ENCODE peak calls at places on chromosomes 5 and 9, in seven cellular contexts. V, R, Z, J, X, N and K are unnamed samples.
A peak's percentile ranks its signal among the peaks of the same experiment; 100 is the strongest.

GRCh38 chr9:124559871-124560270 is 52.7 kb upstream of the NR5A1 start:
- DNase-seq in Z (no peak), R (no peak), J (no peak), X (no peak), N (no peak), V (no peak), K (no peak)

GRCh38 chr5:93594591-93595419 is 11.8 kb downstream of the NR2F1 start:
- DNase-seq in J (no peak), X (peak; percentile 53), V (no peak), Z (no peak), N (no peak), R (peak; percentile 78), K (no peak)

GRCh38 chr5:142925795-142926194 is 155.6 kb downstream of the ARHGAP26 start:
- DNase-seq in X (no peak), R (no peak), J (no peak), Z (no peak), V (no peak), N (no peak), K (no peak)

GRCh38 chr5:151912360-151912759 is 12.3 kb downstream of the GLRA1 start:
- DNase-seq in V (no peak), Z (no peak), R (no peak), X (no peak), J (no peak), N (no peak), K (no peak)

GRCh38 chr5:66987949-66988838 is 208.4 kb downstream of the CD180 start:
- DNase-seq in X (peak; percentile 73), V (no peak), Z (no peak), R (no peak), J (no peak), N (no peak), K (no peak)

GRCh38 chr9:17134396-17134842 is 421 bp upstream of the CNTLN start:
- DNase-seq in V (no peak), J (peak; percentile 62), N (no peak), R (no peak), X (no peak), Z (no peak), K (no peak)

GRCh38 chr9:36148652-36149051 is 12.1 kb downstream of the GLIPR2 start:
- DNase-seq in X (no peak), N (peak; percentile 99), R (no peak), Z (peak; percentile 95), V (peak; percentile 86), J (peak; percentile 99), K (peak; percentile 99)

GRCh38 chr5:116572375-116573278 is 2.0 kb downstream of the SEMA6A start:
- DNase-seq in R (peak; percentile 77), X (peak; percentile 56), V (no peak), Z (peak; percentile 39), N (peak; percentile 48), J (no peak), K (peak; percentile 51)

GRCh38 chr5:80229902-80230255 is 26.0 kb downstream of the SERINC5 start:
- DNase-seq in J (no peak), Z (no peak), X (peak; percentile 49), R (peak; percentile 70), V (no peak), N (no peak), K (no peak)

DNA sequence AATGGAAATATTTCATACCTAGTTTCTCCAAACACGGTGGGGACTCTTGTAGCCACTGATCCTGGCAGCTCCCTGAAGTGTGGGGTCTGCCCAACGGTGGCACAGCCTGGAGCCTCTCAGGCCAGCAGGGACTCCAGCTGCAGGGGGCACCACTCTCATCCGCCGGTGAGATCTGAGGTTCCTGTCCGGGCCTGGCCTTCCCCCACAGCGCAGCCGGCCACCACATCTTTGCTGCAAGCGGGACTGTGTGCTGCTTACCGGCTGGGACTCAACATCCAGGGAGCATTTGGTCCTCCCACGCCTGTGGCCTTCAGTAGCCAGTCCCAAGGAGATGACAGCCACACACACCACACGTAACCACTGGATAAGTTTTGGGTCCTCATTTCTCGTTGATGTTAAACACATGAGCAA is 7.7 kb upstream of the NKX2-5 start:
- DNase-seq in N (no peak), J (no peak), X (peak; percentile 73), Z (peak; percentile 44), R (peak; percentile 80), V (no peak), K (no peak)
- H3K27ac ChIP-seq in N (no peak overlapping the region), J (no peak overlapping the region), X (no peak overlapping the region), Z (peak overlapping the region; percentile 91), R (no peak overlapping the region), V (no peak overlapping the region), K (no peak overlapping the region)

GRCh38 chr5:177494356-177495195 is 2.8 kb downstream of the PDLIM7 start:
- DNase-seq in R (peak; percentile 92), X (peak; percentile 78), Z (peak; percentile 60), V (peak; percentile 65), N (no peak), J (peak; percentile 95), K (peak; percentile 65)
- H3K4me3 ChIP-seq in R (peak overlapping the region; percentile 92), X (peak overlapping the region; percentile 83), Z (peak overlapping the region; percentile 96), V (no peak overlapping the region), N (no peak overlapping the region), J (peak overlapping the region; percentile 92), K (peak overlapping the region; percentile 63)

GRCh38 chr9:135883410-135884089 is 23.8 kb downstream of the CAMSAP1 start:
- DNase-seq in X (no peak), N (peak; percentile 68), Z (no peak), R (no peak), J (no peak), V (no peak), K (no peak)

GRCh38 chr9:135884328-135885035 is 22.9 kb downstream of the CAMSAP1 start:
- DNase-seq in Z (no peak), V (no peak), X (no peak), R (no peak), N (no peak), J (no peak), K (no peak)

GRCh38 chr9:135887021-135887507 is 20.3 kb downstream of the CAMSAP1 start:
- DNase-seq in Z (peak; percentile 49), V (no peak), J (no peak), X (no peak), N (peak; percentile 63), R (no peak), K (no peak)

GRCh38 chr9:135886147-135886981 is 21.0 kb downstream of the CAMSAP1 start:
- DNase-seq in Z (no peak), R (no peak), J (no peak), X (no peak), N (peak; percentile 55), V (no peak), K (no peak)

GRCh38 chr9:135885100-135885853 is 22.1 kb downstream of the CAMSAP1 start:
- DNase-seq in Z (no peak), N (no peak), R (no peak), V (no peak), J (no peak), X (no peak), K (no peak)
- H3K27ac ChIP-seq in Z (no peak overlapping the region), N (peak overlapping the region; percentile 23), R (no peak overlapping the region), V (no peak overlapping the region), J (no peak overlapping the region), X (peak overlapping the region; percentile 66), K (no peak overlapping the region)

DNA sequence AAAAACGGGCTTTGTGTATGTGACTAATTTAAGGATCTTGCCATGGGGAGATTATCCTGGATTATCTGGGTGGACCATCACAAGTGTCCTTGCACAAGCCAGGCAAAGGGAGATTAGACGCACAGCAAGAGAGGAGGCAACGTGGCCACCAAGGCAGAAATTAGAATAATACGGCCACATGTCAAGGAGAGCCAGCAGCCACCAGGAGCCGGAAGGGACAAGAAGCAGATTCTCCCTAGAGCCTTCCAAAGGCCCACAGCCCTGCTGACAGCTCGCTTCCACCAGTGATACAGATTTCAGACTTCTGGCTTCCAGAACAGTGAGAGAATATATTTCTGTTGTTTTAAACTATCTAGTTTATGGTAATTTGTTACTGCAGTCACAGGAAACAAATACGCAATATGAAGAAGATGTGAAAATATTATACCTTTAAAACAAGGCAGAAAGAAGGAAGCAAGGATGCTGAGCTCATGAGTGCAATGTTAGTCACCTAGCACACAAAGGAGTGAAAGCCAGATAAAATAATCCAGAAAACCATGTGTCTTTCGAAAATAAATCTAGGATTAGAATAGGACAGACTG is 28.7 kb upstream of the F2RL1 start:
- DNase-seq in V (no peak), R (no peak), Z (no peak), X (no peak), J (no peak), N (no peak), K (no peak)
- H3K4me3 ChIP-seq in V (no peak overlapping the region), R (no peak overlapping the region), Z (no peak overlapping the region), X (no peak overlapping the region), J (no peak overlapping the region), N (no peak overlapping the region), K (no peak overlapping the region)

GRCh38 chr9:89751081-89751855 is 146.5 kb downstream of the GADD45G start:
- DNase-seq in R (no peak), Z (no peak), N (no peak), X (no peak), J (no peak), V (no peak), K (peak; percentile 49)
- H3K27ac ChIP-seq in R (no peak overlapping the region), Z (peak overlapping the region; percentile 61), N (no peak overlapping the region), X (no peak overlapping the region), J (no peak overlapping the region), V (no peak overlapping the region), K (no peak overlapping the region)

GRCh38 chr9:6078382-6079105 is 63.1 kb upstream of the RANBP6 start:
- DNase-seq in R (peak; percentile 54), N (no peak), V (no peak), X (peak; percentile 30), Z (no peak), J (no peak), K (no peak)

GRCh38 chr9:6076856-6077255 is 61.4 kb upstream of the RANBP6 start:
- DNase-seq in R (no peak), Z (no peak), J (no peak), V (no peak), N (no peak), X (no peak), K (no peak)

GRCh38 chr9:6073731-6074130 is 58.3 kb upstream of the RANBP6 start:
- DNase-seq in J (no peak), R (no peak), X (no peak), V (no peak), N (no peak), Z (no peak), K (no peak)

GRCh38 chr9:6080154-6080716 is 64.8 kb upstream of the RANBP6 start:
- DNase-seq in V (peak; percentile 88), N (peak; percentile 59), J (peak; percentile 92), Z (peak; percentile 81), X (peak; percentile 99), R (peak; percentile 99), K (peak; percentile 87)

GRCh38 chr9:6079386-6079785 is 64.0 kb upstream of the RANBP6 start:
- DNase-seq in J (no peak), V (no peak), N (no peak), R (peak; percentile 45), X (no peak), Z (no peak), K (no peak)
- H3K4me3 ChIP-seq in J (peak overlapping the region; percentile 66), V (no peak overlapping the region), N (no peak overlapping the region), R (peak overlapping the region; percentile 75), X (peak overlapping the region; percentile 37), Z (peak overlapping the region; percentile 64), K (no peak overlapping the region)

GRCh38 chr5:98309785-98310566 is 463.5 kb upstream of the RGMB start:
- DNase-seq in V (no peak), N (no peak), X (peak; percentile 68), R (peak; percentile 80), J (no peak), Z (no peak), K (no peak)
- H3K27ac ChIP-seq in V (no peak overlapping the region), N (no peak overlapping the region), X (peak overlapping the region; percentile 52), R (peak overlapping the region; percentile 62), J (no peak overlapping the region), Z (peak overlapping the region; percentile 44), K (no peak overlapping the region)

DNA sequence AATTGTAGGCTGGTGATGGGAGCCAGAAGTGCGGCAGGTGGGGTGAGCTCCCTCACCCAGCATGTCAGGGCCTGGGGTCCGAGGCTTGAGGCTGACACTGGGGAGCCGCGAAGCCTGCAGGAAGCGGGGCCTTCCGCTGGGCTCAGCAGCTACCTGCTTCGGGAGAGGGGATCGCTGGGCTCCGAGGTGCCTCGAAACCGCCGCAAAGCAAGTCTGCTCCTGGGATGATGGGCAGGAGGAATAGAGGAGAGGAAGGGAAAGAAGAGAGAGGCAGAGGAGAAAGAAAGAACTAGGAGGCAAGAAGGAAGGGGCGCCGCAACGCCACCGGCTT is 1.5 kb upstream of the PRDM12 start:
- DNase-seq in X (peak; percentile 51), Z (no peak), N (no peak), V (no peak), R (peak; percentile 75), J (no peak), K (no peak)
- H3K4me3 ChIP-seq in X (peak overlapping the region; percentile 67), Z (peak overlapping the region; percentile 43), N (no peak overlapping the region), V (no peak overlapping the region), R (no peak overlapping the region), J (peak overlapping the region; percentile 44), K (no peak overlapping the region)